ENCODE peak calls at places on chromosomes 3 and 15, in eight cellular contexts. L is adrenal gland, R is brain microvascular endothelial cell, J is tibial artery, F is neural progenitor cell, I is PC-9, N is astrocyte, C is stomach. E is an unnamed sample.

GRCh38 chr15:50182233-50183013 is 427 bp downstream of the SLC27A2 start:
- DNase-seq in L (peak; percentile 26), R (no peak), J (no peak), F (peak; percentile 61), I (no peak), N (peak; percentile 21), C (peak; percentile 33), E (no peak)

GRCh38 chr15:85947936-85948335 is 131.7 kb upstream of the AGBL1 start:
- DNase-seq in L (no peak), R (no peak), J (no peak), F (no peak), I (no peak), N (no peak), C (no peak), E (no peak)

GRCh38 chr3:111582114-111582461 is 13.1 kb downstream of the ZBED2 start:
- DNase-seq in L (no peak), R (peak; percentile 88), J (no peak), F (no peak), I (peak; percentile 98), N (peak; percentile 98), C (no peak), E (no peak)

GRCh38 chr3:38343797-38344594 is 2.6 kb upstream of the XYLB start:
- DNase-seq in L (no peak), R (no peak), J (no peak), F (no peak), I (no peak), N (no peak), C (no peak), E (no peak)

GRCh38 chr15:25543156-25543555 is 104.3 kb upstream of the UBE3A start:
- DNase-seq in L (peak; percentile 88), R (no peak), J (peak; percentile 75), F (peak; percentile 15), I (no peak), N (peak; percentile 51), C (no peak), E (peak; percentile 69)

GRCh38 chr3:4986611-4987373 is 7.6 kb downstream of the BHLHE40 start:
- DNase-seq in L (peak; percentile 99), R (peak; percentile 98), J (peak; percentile 96), F (peak; percentile 96), I (peak; percentile 86), N (peak; percentile 98), C (peak; percentile 98), E (peak; percentile 99)

GRCh38 chr3:186570941-186571643 is 572 bp downstream of the DNAJB11 start:
- DNase-seq in L (no peak), R (no peak), J (no peak), F (no peak), I (no peak), N (no peak), C (no peak), E (no peak)

GRCh38 chr3:54905936-54906335 is 21.9 kb downstream of the LRTM1 start:
- DNase-seq in L (no peak), R (no peak), J (no peak), F (no peak), I (no peak), N (no peak), C (no peak), E (no peak)

GRCh38 chr15:65414841-65415621 is 7.7 kb downstream of the IGDCC4 start:
- DNase-seq in L (no peak), R (peak; percentile 60), J (no peak), F (peak; percentile 95), I (no peak), N (peak; percentile 57), C (no peak), E (no peak)

GRCh38 chr3:149657796-149658443 is at the start of gene WWTR1:
- DNase-seq in L (peak; percentile 91), R (peak; percentile 93), J (peak; percentile 96), F (peak; percentile 92), I (peak; percentile 92), N (peak; percentile 93), C (peak; percentile 88), E (peak; percentile 97)

GRCh38 chr15:81893182-81893833 is 152.5 kb downstream of the MEX3B start:
- DNase-seq in L (no peak), R (no peak), J (no peak), F (no peak), I (no peak), N (no peak), C (no peak), E (no peak)

GRCh38 chr15:94703591-94703990 is 472.2 kb downstream of the MCTP2 start:
- DNase-seq in L (no peak), R (no peak), J (no peak), F (no peak), I (no peak), N (no peak), C (no peak), E (no peak)

GRCh38 chr15:84033793-84034553 is 201.6 kb upstream of the GOLGA6L4 start:
- DNase-seq in L (no peak), R (peak; percentile 6), J (no peak), F (no peak), I (no peak), N (no peak), C (no peak), E (no peak)

GRCh38 chr15:43880406-43881184 is 53.8 kb downstream of the WDR76 start:
- DNase-seq in L (peak; percentile 24), R (no peak), J (no peak), F (peak; percentile 6), I (no peak), N (peak; percentile 13), C (no peak), E (no peak)

GRCh38 chr3:105042586-105042985 is 324.1 kb upstream of the ALCAM start:
- DNase-seq in L (no peak), R (no peak), J (no peak), F (no peak), I (no peak), N (no peak), C (no peak), E (no peak)

GRCh38 chr3:105039004-105039403 is 327.7 kb upstream of the ALCAM start:
- DNase-seq in L (no peak), R (no peak), J (no peak), F (no peak), I (no peak), N (no peak), C (no peak), E (no peak)

DNA sequence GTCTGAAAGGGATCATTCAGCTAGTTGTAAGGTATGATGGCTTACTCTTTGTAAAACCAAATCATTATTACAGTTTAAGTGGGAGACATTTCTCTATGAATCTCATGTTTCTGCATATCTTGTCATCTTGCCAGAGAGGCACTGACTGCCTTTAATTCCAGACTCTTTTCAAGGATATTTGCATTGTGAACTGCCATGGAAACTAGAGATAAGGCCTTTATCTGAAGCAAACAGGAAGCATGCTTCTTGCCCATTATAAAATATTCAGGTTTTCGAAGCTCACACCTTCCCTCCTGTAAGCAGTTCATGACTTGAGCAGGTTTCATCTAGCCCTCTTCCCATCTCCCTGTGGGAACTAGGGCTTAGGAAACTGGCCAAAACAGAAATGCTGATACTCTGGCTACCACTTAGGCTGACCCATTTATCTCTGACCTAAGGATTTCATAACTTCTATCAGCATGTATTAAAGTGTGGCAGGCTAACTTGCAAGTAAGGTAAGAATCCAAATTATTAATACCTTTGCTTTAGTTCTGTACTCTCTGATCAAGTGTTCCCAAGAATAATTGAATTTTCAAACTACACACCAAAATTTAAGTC is 326.6 kb upstream of the ALCAM start:
- DNase-seq in L (no peak), R (peak; percentile 53), J (no peak), F (no peak), I (no peak), N (peak; percentile 39), C (no peak), E (no peak)
- TF ChIP-seq CTCF in L (no peak), R (no peak), J (no peak), F (no peak), I (no peak), N (no peak), C (no peak), E (no peak)

DNA sequence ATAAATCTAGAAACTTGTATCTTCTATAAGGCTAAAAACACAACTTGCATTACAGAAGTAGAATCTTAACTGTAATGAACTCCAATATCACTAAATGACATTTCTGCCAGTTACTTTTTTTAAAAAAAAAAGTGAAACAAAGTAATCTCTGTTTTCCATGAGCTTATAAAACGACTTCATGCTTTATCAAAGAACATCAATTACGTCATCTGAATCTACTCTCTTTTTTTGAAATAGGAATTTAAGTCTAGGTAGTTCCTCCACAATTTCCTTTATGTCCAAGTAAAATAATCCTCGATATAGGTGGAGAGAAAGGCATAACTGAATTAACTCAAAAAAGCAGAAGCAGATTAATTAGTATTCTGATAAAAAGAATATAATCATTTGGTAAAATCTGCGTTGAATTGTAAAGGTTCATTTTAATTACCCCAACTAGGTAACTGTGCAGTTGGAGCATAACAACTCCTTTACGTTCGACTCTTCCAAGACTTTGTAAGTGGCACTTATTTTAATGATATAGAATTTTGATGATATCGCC is 1.4 kb downstream of the UACA start:
- DNase-seq in L (no peak), R (no peak), J (no peak), F (no peak), I (no peak), N (no peak), C (no peak), E (no peak)
- H3K4me3 ChIP-seq in L (peak overlapping the region; percentile 86), R (peak overlapping the region; percentile 88), J (peak overlapping the region; percentile 95), F (peak overlapping the region; percentile 95), I (peak overlapping the region; percentile 93), N (peak overlapping the region; percentile 91), C (peak overlapping the region; percentile 68), E (peak overlapping the region; percentile 99)

GRCh38 chr3:194661374-194661773 is 10.6 kb downstream of the LSG1 start:
- DNase-seq in L (peak; percentile 20), R (no peak), J (no peak), F (no peak), I (no peak), N (no peak), C (no peak), E (no peak)
- H3K27ac ChIP-seq in L (no peak overlapping the region), R (no peak overlapping the region), J (no peak overlapping the region), F (no peak overlapping the region), I (no peak overlapping the region), N (no peak overlapping the region), C (no peak overlapping the region), E (no peak overlapping the region)

GRCh38 chr3:140296796-140297352 is 361.9 kb downstream of the CLSTN2 start:
- DNase-seq in L (no peak), R (no peak), J (no peak), F (no peak), I (no peak), N (peak; percentile 48), C (no peak), E (no peak)
- TF ChIP-seq CTCF in L (no peak), R (no peak), J (no peak), F (no peak), I (no peak), N (no peak), C (no peak), E (no peak)

DNA sequence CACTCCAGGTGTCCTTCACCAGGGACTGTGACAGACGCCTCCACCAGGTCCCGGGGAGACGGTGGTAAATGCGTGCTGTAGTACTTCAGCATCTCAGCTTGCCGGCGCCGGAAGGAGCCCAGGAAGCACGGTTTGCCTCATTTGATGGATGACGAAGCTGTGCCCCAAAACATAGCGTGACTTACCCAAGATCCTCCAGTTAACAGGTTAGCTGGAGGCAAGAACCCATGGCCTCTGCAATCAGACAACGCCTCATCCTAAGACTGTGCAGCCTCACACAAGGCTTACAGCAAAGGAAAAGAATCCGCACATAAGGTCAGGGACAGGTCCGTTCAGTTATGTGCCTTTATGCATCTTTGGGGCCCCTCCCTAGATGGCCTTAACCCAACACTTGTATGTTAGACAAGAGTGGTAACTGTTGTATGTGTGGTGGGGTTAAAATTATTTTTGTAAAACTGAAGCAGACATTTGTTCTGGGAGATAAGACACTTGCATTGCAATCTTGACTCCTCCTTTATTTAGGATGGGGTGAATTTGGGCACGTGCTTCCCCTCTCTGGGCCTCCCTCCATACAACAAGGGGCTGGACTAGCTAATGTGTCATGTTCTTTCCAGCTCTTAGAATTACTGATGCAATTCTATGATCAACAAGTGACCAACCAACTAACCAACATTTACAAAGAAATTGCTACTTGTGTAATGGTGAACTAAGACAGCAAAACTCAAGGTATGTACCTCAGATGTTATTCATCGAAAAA is 39.4 kb downstream of the VGLL4 start:
- DNase-seq in L (no peak), R (peak; percentile 69), J (no peak), F (no peak), I (no peak), N (peak; percentile 73), C (no peak), E (no peak)
- H3K4me3 ChIP-seq in L (no peak overlapping the region), R (no peak overlapping the region), J (peak overlapping the region; percentile 11), F (no peak overlapping the region), I (no peak overlapping the region), N (no peak overlapping the region), C (no peak overlapping the region), E (no peak overlapping the region)